ENCODE peak calls at places on chromosome 20, in seven cellular contexts. Q is HL-60; O is CD8-positive, alpha-beta T cell; M is upper lobe of right lung; H is heart right ventricle; U is adrenal gland; K is kidney epithelial cell. J is an unnamed sample. For H3K27me3, the result is how much of the 10 kb centered on the place peaks cover.

GRCh38 chr20:19812056-19812455 is 54.0 kb downstream of the RIN2 start:
- DNase-seq in U (no peak), H (no peak), O (no peak), K (no peak), M (no peak), Q (no peak), J (no peak)

GRCh38 chr20:50346372-50347347 is 156.0 kb downstream of the CEBPB start:
- DNase-seq in O (no peak), H (peak), U (peak), Q (no peak), M (peak), K (no peak), J (no peak)

GRCh38 chr20:50602432-50603088 is 88.8 kb downstream of the RIPOR3 start:
- DNase-seq in H (no peak), K (no peak), U (no peak), O (no peak), Q (no peak), M (no peak), J (no peak)

GRCh38 chr20:428658-429200 is 20.6 kb downstream of the RBCK1 start:
- DNase-seq in M (no peak), Q (no peak), U (no peak), K (no peak), O (no peak), H (no peak), J (no peak)

GRCh38 chr20:32672315-32672981 is 1.3 kb downstream of the C20orf203 start:
- DNase-seq in K (no peak), Q (peak), M (no peak), H (no peak), U (no peak), O (no peak), J (no peak)

GRCh38 chr20:50071039-50071888 is 41.7 kb downstream of the UBE2V1 start:
- DNase-seq in Q (peak), K (no peak), O (peak), H (peak), M (peak), U (peak), J (peak)

GRCh38 chr20:34506480-34506879 is 9.7 kb upstream of the DYNLRB1 start:
- DNase-seq in M (no peak), O (no peak), Q (no peak), K (no peak), U (no peak), H (no peak), J (no peak)

GRCh38 chr20:61185841-61186601 is 66.0 kb upstream of the CDH4 start:
- DNase-seq in Q (no peak), U (no peak), M (no peak), K (peak), H (no peak), O (no peak), J (no peak)

GRCh38 chr20:17972121-17972520 is 3.3 kb downstream of the MGME1 start:
- DNase-seq in O (no peak), H (no peak), U (no peak), Q (no peak), K (no peak), M (no peak), J (no peak)

GRCh38 chr20:37362821-37363220 is 16.9 kb downstream of the SRC start:
- DNase-seq in M (peak), K (no peak), U (peak), H (no peak), O (no peak), Q (no peak), J (no peak)

GRCh38 chr20:43726811-43727338 is at the start of gene GTSF1L:
- DNase-seq in K (no peak), Q (no peak), M (no peak), O (no peak), H (no peak), U (no peak), J (no peak)

GRCh38 chr20:10074513-10074912 is 39.7 kb downstream of the ANKEF1 start:
- DNase-seq in K (peak), Q (peak), H (no peak), O (no peak), M (no peak), U (peak), J (no peak)

GRCh38 chr20:48749437-48749836 is 78.4 kb downstream of the PREX1 start:
- DNase-seq in Q (no peak), H (no peak), K (no peak), M (no peak), U (no peak), O (no peak), J (no peak)

GRCh38 chr20:43549416-43550136 is 9.3 kb upstream of the SGK2 start:
- DNase-seq in H (no peak), Q (no peak), U (no peak), K (no peak), M (no peak), O (no peak), J (no peak)

GRCh38 chr20:40663991-40664880 is 24.8 kb downstream of the MAFB start:
- DNase-seq in M (peak), Q (no peak), H (no peak), U (no peak), O (no peak), K (no peak), J (no peak)

GRCh38 chr20:4018015-4018748 is 2.8 kb upstream of the RNF24 start:
- DNase-seq in H (no peak), Q (no peak), M (no peak), O (no peak), K (no peak), U (no peak), J (no peak)

GRCh38 chr20:41222703-41223102 is 85.4 kb downstream of the PLCG1 start:
- DNase-seq in O (no peak), M (no peak), K (no peak), H (no peak), Q (no peak), U (no peak), J (no peak)

GRCh38 chr20:47792021-47792618 is 6.8 kb upstream of the SULF2 start:
- DNase-seq in Q (no peak), K (peak), M (no peak), O (no peak), U (peak), H (peak), J (no peak)

GRCh38 chr20:5147193-5147592 is 20.4 kb downstream of the CDS2 start:
- DNase-seq in H (no peak), U (no peak), M (no peak), K (no peak), O (no peak), Q (peak), J (no peak)

GRCh38 chr20:60008130-60008808 is 50.0 kb downstream of the CDH26 start:
- DNase-seq in M (peak), H (no peak), O (no peak), U (no peak), K (no peak), Q (peak), J (no peak)

GRCh38 chr20:11159728-11160127 is 485.9 kb upstream of the JAG1 start:
- DNase-seq in M (no peak), Q (no peak), K (no peak), U (no peak), H (no peak), O (no peak), J (no peak)

GRCh38 chr20:6265204-6265904 is 142.5 kb upstream of the FERMT1 start:
- DNase-seq in Q (no peak), U (peak), H (no peak), K (peak), M (no peak), O (no peak), J (no peak)

GRCh38 chr20:31570735-31571617 is 34.1 kb upstream of the ID1 start:
- DNase-seq in M (no peak), U (no peak), H (no peak), O (no peak), Q (no peak), K (no peak), J (no peak)

GRCh38 chr20:64224344-64225165 is 31.0 kb upstream of the PCMTD2 start:
- DNase-seq in U (no peak), H (no peak), M (no peak), K (peak), O (no peak), Q (no peak), J (no peak)

GRCh38 chr20:24303393-24303792 is 166.0 kb upstream of the SYNDIG1 start:
- DNase-seq in K (no peak), O (no peak), H (no peak), M (no peak), U (no peak), Q (no peak), J (no peak)

GRCh38 chr20:9506964-9507369 is 7.4 kb upstream of the LAMP5 start:
- DNase-seq in Q (no peak), O (no peak), K (no peak), H (peak), U (no peak), M (no peak), J (no peak)

GRCh38 chr20:48455606-48456360 is 372.0 kb downstream of the PREX1 start:
- DNase-seq in O (no peak), U (no peak), M (peak), H (no peak), Q (no peak), K (no peak), J (no peak)

GRCh38 chr20:33237989-33238388 is 2.2 kb downstream of the BPIFA1 start:
- DNase-seq in M (no peak), K (no peak), H (no peak), U (no peak), O (no peak), Q (no peak), J (no peak)

GRCh38 chr20:51460569-51461265 is 81.8 kb downstream of the NFATC2 start:
- DNase-seq in U (no peak), H (no peak), O (no peak), M (no peak), Q (peak), K (no peak), J (no peak)

GRCh38 chr20:22339946-22340345 is 244.4 kb downstream of the FOXA2 start:
- DNase-seq in U (no peak), K (no peak), M (no peak), Q (peak), O (no peak), H (no peak), J (no peak)

DNA sequence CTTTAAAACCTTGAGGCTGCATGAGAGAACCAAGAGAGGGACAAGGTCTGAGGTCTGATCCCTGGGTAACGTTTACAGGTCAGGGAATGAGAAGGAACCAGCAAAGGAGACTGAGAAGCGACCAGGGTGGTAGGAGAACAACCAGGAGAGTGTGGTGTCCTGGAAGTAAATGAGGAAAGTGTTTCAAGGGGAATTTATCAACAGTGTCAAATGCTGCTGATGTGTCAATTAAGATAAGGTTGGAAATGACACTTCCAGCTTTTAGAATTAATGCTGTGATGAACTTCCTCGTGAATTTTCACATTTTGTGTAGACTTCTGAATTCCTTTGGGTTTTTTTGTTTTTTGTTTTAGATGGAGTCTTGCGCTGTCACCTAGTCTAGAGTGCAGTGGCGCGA is 83.7 kb downstream of the CNBD2 start:
- DNase-seq in H (no peak), K (no peak), Q (no peak), U (no peak), M (no peak), O (no peak), J (no peak)
- H3K27me3 ChIP-seq in H (under half), K (under half), Q (under half), U (under half), M (under half), O (under half), J (under half)

GRCh38 chr20:38806855-38807655 is 1.6 kb downstream of the PPP1R16B start:
- DNase-seq in K (no peak), U (no peak), Q (no peak), H (no peak), O (no peak), M (no peak), J (peak)

GRCh38 chr20:38804682-38805501 is 605 bp upstream of the PPP1R16B start:
- DNase-seq in U (no peak), O (peak), M (no peak), H (peak), K (no peak), Q (no peak), J (peak)

GRCh38 chr20:38804243-38804642 is 1.3 kb upstream of the PPP1R16B start:
- DNase-seq in O (no peak), Q (no peak), H (no peak), K (no peak), M (no peak), U (no peak), J (no peak)

GRCh38 chr20:38805958-38806854 is 709 bp downstream of the PPP1R16B start:
- DNase-seq in Q (no peak), O (peak), U (peak), K (no peak), H (peak), M (peak), J (peak)

DNA sequence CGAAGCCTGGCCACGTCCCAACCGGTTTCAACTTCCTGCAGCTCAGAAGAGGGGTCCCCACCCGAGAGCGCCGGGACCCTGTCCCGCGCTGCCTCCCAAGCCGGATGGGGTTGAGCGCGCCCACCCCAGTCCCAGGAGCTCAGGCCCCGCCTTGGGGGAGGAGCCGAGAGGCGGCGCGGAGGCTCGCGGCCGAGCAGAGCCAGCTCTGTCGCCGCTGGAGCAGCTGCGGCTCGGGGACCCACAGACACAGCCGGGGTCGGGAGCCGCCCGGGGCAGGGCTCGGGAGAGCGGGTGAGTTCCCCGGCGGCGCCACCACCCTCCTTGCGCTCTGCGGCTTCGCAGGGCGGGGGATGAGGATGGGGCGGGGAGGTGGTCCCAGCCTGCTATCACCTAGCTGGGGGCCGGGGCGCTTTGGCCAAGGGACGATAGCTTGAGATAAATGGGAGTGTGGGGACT is at the start of gene PPP1R16B:
- DNase-seq in Q (no peak), K (no peak), U (peak), H (peak), O (peak), M (peak), J (peak)
- H3K27me3 ChIP-seq in Q (under half), K (under half), U (under half), H (under half), O (under half), M (under half), J (under half)

GRCh38 chr20:2093200-2093781 is 8.3 kb upstream of the STK35 start:
- DNase-seq in U (no peak), K (no peak), Q (no peak), M (no peak), O (no peak), H (no peak), J (no peak)

GRCh38 chr20:2086980-2087377 is 14.6 kb upstream of the STK35 start:
- DNase-seq in H (no peak), K (no peak), U (no peak), O (no peak), Q (peak), M (no peak), J (no peak)

GRCh38 chr20:2086177-2086979 is 15.2 kb upstream of the STK35 start:
- DNase-seq in U (peak), O (no peak), K (no peak), H (no peak), M (no peak), Q (no peak), J (no peak)

GRCh38 chr20:2088904-2089303 is 12.7 kb upstream of the STK35 start:
- DNase-seq in U (no peak), H (no peak), K (no peak), Q (no peak), O (no peak), M (no peak), J (no peak)

GRCh38 chr20:2089447-2089846 is 12.2 kb upstream of the STK35 start:
- DNase-seq in K (no peak), H (no peak), Q (no peak), M (no peak), O (no peak), U (no peak), J (no peak)
- H3K27me3 ChIP-seq in K (under half), H (under half), Q (under half), M (under half), O (under half), U (under half), J (under half)

DNA sequence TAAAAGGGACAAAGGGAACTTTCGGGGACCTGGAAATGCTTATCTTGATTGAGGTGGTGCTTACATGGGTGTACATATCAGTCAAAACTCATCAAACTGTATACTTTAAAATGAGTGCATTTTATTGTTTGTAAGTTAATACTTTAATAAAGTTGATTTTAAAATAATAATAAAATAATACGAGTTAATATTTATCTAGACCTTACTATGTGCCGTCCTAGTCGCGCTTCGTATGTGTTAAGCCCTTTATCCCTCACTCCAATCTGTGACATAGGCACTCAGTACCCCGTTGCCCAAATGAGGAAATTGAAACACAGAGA is 47.5 kb downstream of the PDYN start:
- DNase-seq in U (no peak), Q (no peak), M (no peak), K (no peak), H (no peak), O (no peak), J (no peak)
- H3K27me3 ChIP-seq in U (under half), Q (under half), M (under half), K (under half), H (under half), O (under half), J (under half)

DNA sequence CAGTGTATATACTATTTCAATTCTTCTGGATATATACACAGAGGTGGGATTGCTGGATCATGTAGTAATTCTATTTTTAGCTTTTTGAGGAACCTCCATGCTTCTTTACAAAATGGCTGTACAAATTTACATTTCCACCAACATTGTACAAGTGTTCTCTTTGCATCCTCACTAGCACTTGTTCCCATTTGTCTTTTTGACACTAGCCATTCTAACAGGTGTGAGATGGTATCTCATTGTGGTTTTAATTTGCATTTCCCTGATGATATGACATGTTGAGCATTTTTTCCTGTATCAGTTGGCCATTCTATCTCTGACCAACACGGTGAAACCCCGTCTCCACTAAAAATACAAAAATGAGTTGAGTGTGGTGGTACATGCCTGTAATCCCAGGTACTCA is 68.1 kb upstream of the PMEPA1 start:
- DNase-seq in M (no peak), Q (no peak), H (no peak), K (no peak), O (no peak), U (no peak), J (no peak)
- H3K27me3 ChIP-seq in M (under half), Q (under half), H (under half), K (under half), O (under half), U (under half), J (under half)

DNA sequence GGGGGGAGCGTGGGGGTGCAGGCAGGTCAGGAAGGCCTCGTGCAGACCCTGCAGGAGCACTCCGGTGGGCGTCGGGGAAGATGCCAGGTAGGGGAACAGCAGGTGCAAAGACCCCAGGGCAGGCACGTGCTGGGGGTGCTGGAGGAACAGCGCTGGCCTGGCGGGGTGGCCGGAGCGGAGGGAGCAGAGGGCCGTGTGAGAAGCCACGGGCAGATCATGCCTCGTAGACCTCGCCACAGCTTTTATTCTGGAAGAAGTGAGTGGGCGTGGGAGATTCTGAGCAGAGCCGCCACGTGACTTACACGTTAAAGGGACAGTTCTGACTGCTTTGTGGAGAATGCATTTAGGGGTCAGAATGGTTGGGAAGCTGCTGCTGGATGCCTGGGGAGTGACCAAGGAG is 9.3 kb downstream of the NTSR1 start:
- DNase-seq in O (no peak), H (peak), Q (no peak), U (no peak), K (no peak), M (no peak), J (no peak)
- H3K27me3 ChIP-seq in O (under half), H (under half), Q (under half), U (under half), K (under half), M (under half), J (under half)